ENCODE peak calls at places on chromosomes 13 and 19, in four cellular contexts. T is thoracic aorta, G is fibroblast of lung, M is PC-9. J is an unnamed sample.

GRCh38 chr13:28047784-28048388 is 52.5 kb downstream of the FLT3 start:
- DNase-seq in G (no peak), T (no peak), M (no peak), J (peak; percentile 73)

GRCh38 chr13:33275916-33276315 is 9.6 kb downstream of the STARD13 start:
- DNase-seq in T (no peak), G (no peak), M (no peak), J (no peak)

GRCh38 chr13:29749401-29750177 is 100.8 kb downstream of the UBL3 start:
- DNase-seq in T (no peak), G (peak; percentile 27), M (no peak), J (no peak)

GRCh38 chr13:20326809-20327208 is 94.7 kb upstream of the GJB6 start:
- DNase-seq in G (no peak), T (no peak), M (no peak), J (no peak)

GRCh38 chr13:39634956-39635355 is 20.5 kb upstream of the COG6 start:
- DNase-seq in M (no peak), T (no peak), G (no peak), J (no peak)

GRCh38 chr19:32816555-32817099 is 52.9 kb downstream of the SLC7A9 start:
- DNase-seq in M (no peak), T (no peak), G (no peak), J (no peak)

GRCh38 chr19:18225702-18226468 is at the start of gene PDE4C:
- DNase-seq in M (no peak), T (no peak), G (no peak), J (no peak)

GRCh38 chr13:111058796-111059506 is 56.2 kb upstream of the ARHGEF7 start:
- DNase-seq in G (no peak), M (peak; percentile 31), T (no peak), J (no peak)

GRCh38 chr13:51148952-51149573 is 38.0 kb upstream of the C13orf42 start:
- DNase-seq in T (no peak), M (peak; percentile 10), G (peak; percentile 68), J (peak; percentile 26)

GRCh38 chr13:62973804-62974203 is 1558.2 kb upstream of the PCDH20 start:
- DNase-seq in M (no peak), G (no peak), T (no peak), J (no peak)

GRCh38 chr13:99191900-99192399 is 8.7 kb upstream of the UBAC2 start:
- DNase-seq in G (peak; percentile 87), T (no peak), M (peak; percentile 52), J (no peak)

GRCh38 chr19:31408460-31409124 is 59.4 kb upstream of the TSHZ3 start:
- DNase-seq in M (no peak), T (no peak), G (peak; percentile 85), J (peak; percentile 89)

GRCh38 chr19:45955905-45956608 is 17.6 kb downstream of the NOVA2 start:
- DNase-seq in M (peak; percentile 66), G (no peak), T (no peak), J (peak; percentile 39)

GRCh38 chr19:35704218-35704617 is at the start of gene ZBTB32:
- DNase-seq in T (no peak), G (peak; percentile 47), M (peak; percentile 35), J (no peak)

GRCh38 chr19:39843919-39844793 is 2.0 kb downstream of the FBL start:
- DNase-seq in G (peak; percentile 63), M (no peak), T (no peak), J (no peak)

GRCh38 chr13:59665184-59665583 is 498.5 kb downstream of the DIAPH3 start:
- DNase-seq in T (no peak), M (no peak), G (no peak), J (no peak)

GRCh38 chr13:30910676-30911075 is 4.6 kb downstream of the MEDAG start:
- DNase-seq in G (no peak), M (no peak), T (no peak), J (no peak)

GRCh38 chr19:13398780-13399726 is 107.2 kb downstream of the CACNA1A start:
- DNase-seq in M (no peak), T (no peak), G (peak; percentile 79), J (peak; percentile 92)

GRCh38 chr19:53960187-53960586 is 2.5 kb upstream of the CACNG8 start:
- DNase-seq in M (no peak), G (no peak), T (no peak), J (no peak)

GRCh38 chr13:33194820-33195692 is 90.5 kb downstream of the STARD13 start:
- DNase-seq in G (peak; percentile 97), T (peak; percentile 29), M (no peak), J (no peak)

GRCh38 chr13:61162636-61163035 is 253.0 kb downstream of the PCDH20 start:
- DNase-seq in T (no peak), G (no peak), M (no peak), J (no peak)

GRCh38 chr19:54432144-54432738 is 16.8 kb upstream of the LENG8 start:
- DNase-seq in M (peak; percentile 87), G (no peak), T (no peak), J (peak; percentile 91)

GRCh38 chr19:11598103-11598483 is 810 bp downstream of the ZNF627 start:
- DNase-seq in T (no peak), G (peak; percentile 37), M (no peak), J (no peak)
- TF ChIP-seq CTCF in T (no peak), G (no peak), M (no peak), J (no peak)

GRCh38 chr19:48637449-48637947 is 319 bp upstream of the DBP start:
- DNase-seq in M (peak; percentile 100), T (peak; percentile 99), G (peak; percentile 99), J (peak; percentile 96)

GRCh38 chr19:48634424-48635262 is 2.5 kb downstream of the DBP start:
- DNase-seq in G (peak; percentile 95), M (peak; percentile 97), T (peak; percentile 90), J (peak; percentile 81)

GRCh38 chr19:48635263-48635965 is 1.8 kb downstream of the DBP start:
- DNase-seq in T (no peak), G (no peak), M (peak; percentile 78), J (no peak)

GRCh38 chr19:48636859-48637448 is at the start of gene DBP:
- DNase-seq in M (no peak), T (no peak), G (no peak), J (no peak)

DNA sequence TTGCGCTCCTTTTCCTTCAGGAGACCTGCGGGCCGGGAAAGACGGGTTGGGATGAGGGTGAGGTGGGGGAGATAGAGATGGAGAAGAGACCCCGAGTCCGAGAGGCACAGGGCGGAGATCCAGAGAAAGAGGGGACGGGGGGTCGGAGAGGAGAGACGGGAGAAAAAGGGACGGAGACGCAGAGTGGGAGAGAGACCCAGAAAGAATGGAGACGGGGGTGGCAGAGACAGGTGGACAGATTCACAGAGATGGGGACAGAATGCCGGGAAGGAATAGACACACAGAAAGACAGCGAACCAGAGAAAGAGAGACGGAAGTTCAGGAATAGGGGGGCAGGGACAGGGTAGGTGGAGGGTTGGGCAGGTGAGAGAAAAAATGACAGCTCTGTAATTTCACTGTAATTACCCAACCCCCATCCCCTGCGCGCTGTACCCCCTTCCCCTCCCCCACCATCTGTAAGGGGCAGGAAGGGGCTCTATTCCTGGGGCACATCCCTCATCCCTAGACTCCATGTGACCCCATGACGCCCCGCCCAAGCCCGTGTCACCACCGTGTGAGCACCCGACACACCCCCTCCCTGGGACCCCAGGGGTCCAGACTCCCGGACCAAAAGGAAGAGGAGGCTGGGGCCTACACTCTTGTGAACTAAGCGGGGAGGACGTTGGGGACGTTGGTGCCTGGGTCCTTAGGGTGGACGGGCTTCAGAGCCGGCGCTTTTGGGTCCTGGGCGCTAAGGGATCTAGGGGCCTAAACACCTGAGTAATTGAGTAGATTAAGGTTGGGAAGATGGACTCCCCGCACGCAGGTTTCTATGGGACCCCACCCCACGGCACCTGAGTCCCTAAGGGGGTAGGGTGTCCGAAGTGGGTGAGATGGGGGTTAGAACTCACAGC is 967 bp downstream of the DBP start:
- DNase-seq in M (peak; percentile 38), T (no peak), G (no peak), J (no peak)
- H3K4me1 ChIP-seq in M (peaks cover 31% of the 10 kb centered on the region), T (peaks cover 29% of the 10 kb centered on the region), G (peaks cover 37% of the 10 kb centered on the region), J (peaks cover 25% of the 10 kb centered on the region)

DNA sequence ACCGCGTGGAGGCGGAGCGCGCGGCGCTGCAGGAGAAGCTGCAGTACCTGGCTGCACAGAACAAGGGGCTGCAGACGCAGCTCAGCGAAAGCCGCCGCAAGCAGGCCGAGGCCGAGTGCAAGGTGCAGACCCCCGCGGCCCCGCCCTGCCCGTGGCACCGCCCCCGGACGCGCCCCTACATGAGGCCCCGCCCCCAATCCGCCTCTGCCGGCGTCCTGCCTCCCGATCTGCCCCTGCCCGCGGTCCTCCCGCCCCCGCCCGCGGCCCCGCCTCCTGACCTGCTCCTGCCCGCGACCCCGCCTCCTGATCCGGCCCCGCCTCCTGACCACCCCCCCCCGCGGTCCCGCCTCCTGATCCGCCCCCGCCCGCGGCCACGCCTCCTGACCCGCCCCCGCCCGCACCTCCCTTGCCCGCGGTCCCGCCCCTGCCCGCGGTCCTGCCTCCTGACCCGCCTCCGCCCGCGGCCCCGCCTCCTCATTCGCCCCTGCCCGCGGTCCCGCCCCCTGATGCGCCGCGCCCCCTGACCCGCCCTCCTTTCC is 11.7 kb downstream of the PRR36 start:
- DNase-seq in G (peak; percentile 52), M (peak; percentile 61), T (no peak), J (no peak)
- H3K27ac ChIP-seq in G (no peak overlapping the region), M (no peak overlapping the region), T (no peak overlapping the region), J (no peak overlapping the region)

GRCh38 chr13:97561182-97561581 is 127.2 kb downstream of the RAP2A start:
- DNase-seq in T (no peak), G (no peak), M (no peak), J (no peak)

GRCh38 chr13:97562962-97563361 is 129.0 kb downstream of the RAP2A start:
- DNase-seq in G (no peak), T (no peak), M (no peak), J (no peak)

GRCh38 chr13:97567510-97568243 is 133.7 kb downstream of the RAP2A start:
- DNase-seq in M (peak; percentile 74), T (no peak), G (peak; percentile 26), J (peak; percentile 16)

GRCh38 chr13:97566907-97567306 is 132.9 kb downstream of the RAP2A start:
- DNase-seq in G (no peak), T (no peak), M (no peak), J (no peak)

DNA sequence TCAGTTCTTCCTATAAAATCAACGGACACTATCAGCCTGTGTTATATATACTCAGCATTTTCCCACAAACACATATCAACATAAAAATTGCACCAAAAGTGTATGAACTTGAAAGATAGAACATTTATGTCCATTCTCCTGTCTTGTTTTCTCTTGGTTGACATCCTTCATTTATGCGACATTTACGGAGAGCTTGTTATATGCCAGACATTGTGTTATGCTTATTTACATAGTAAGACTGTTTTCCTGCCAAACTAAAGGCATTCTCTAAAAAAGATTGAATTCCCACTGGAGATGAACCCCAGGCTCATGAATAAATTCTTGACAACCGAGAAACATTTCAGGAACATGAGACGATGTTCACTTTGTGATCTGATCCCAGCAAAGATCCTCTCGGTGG is 131.0 kb downstream of the RAP2A start:
- DNase-seq in G (no peak), M (no peak), T (no peak), J (no peak)
- TF ChIP-seq CTCF in G (no peak), M (no peak), T (no peak), J (no peak)

GRCh38 chr19:16591803-16592556 is 19.8 kb upstream of the SLC35E1 start:
- DNase-seq in G (no peak), M (no peak), T (no peak), J (no peak)
- H3K4me1 ChIP-seq in G (peaks cover 2% of the 10 kb centered on the region), M (no peaks in the 10 kb centered on the region), T (peaks cover 21% of the 10 kb centered on the region), J (peaks cover 24% of the 10 kb centered on the region)

GRCh38 chr19:5642204-5642603 is 19.3 kb downstream of the SAFB start:
- DNase-seq in G (no peak), T (no peak), M (no peak), J (no peak)
- H3K27ac ChIP-seq in G (no peak overlapping the region), T (no peak overlapping the region), M (no peak overlapping the region), J (no peak overlapping the region)